ENCODE peak calls at places on chromosome 1, in seven cellular contexts. Y is esophagus muscularis mucosa, C is MCF 10A, I is pancreas, M is GM12865, H is cardiac fibroblast, S is endothelial cell. V is an unnamed sample.

GRCh38 chr1:59294423-59294822 is 2.5 kb upstream of the FGGY start:
- DNase-seq in Y (no peak), M (no peak), C (no peak), I (no peak), H (no peak), S (no peak), V (no peak)

GRCh38 chr1:173103006-173103405 is 52.3 kb upstream of the TNFSF18 start:
- DNase-seq in C (no peak), I (no peak), Y (no peak), S (no peak), M (no peak), H (no peak), V (no peak)

GRCh38 chr1:175176246-175176645 is 16.3 kb downstream of the KIAA0040 start:
- DNase-seq in M (no peak), C (no peak), S (no peak), Y (no peak), H (no peak), I (no peak), V (no peak)

GRCh38 chr1:230277201-230277771 is 148.8 kb downstream of the PGBD5 start:
- DNase-seq in S (no peak), C (no peak), Y (no peak), M (no peak), H (no peak), I (no peak), V (no peak)

GRCh38 chr1:44500181-44501021 is 95.3 kb downstream of the RNF220 start:
- DNase-seq in M (no peak), Y (no peak), H (peak), I (no peak), S (peak), C (peak), V (no peak)

GRCh38 chr1:217407426-217407825 is 223.5 kb downstream of the GPATCH2 start:
- DNase-seq in H (peak), Y (no peak), I (no peak), S (no peak), M (no peak), C (no peak), V (no peak)

GRCh38 chr1:113677250-113678158 is 81.8 kb downstream of the PHTF1 start:
- DNase-seq in M (peak), H (peak), Y (no peak), I (peak), S (no peak), C (peak), V (no peak)

GRCh38 chr1:169615803-169616202 is 14.1 kb downstream of the SELP start:
- DNase-seq in C (no peak), H (no peak), Y (no peak), S (no peak), I (no peak), M (no peak), V (no peak)

GRCh38 chr1:28021064-28021463 is 61.3 kb downstream of the XKR8 start:
- DNase-seq in S (no peak), M (no peak), Y (no peak), H (peak), I (no peak), C (no peak), V (no peak)

GRCh38 chr1:111660204-111661150 is 40.9 kb downstream of the RAP1A start:
- DNase-seq in C (no peak), Y (no peak), M (no peak), S (no peak), H (peak), I (no peak), V (no peak)

GRCh38 chr1:207799989-207800648 is 48.3 kb downstream of the CD46 start:
- DNase-seq in S (no peak), I (no peak), C (no peak), M (no peak), Y (peak), H (no peak), V (peak)

GRCh38 chr1:32813941-32814739 is 3.0 kb downstream of the YARS1 start:
- DNase-seq in C (peak), S (no peak), I (no peak), M (no peak), Y (no peak), H (peak), V (no peak)

GRCh38 chr1:162942903-162943567 is 82.1 kb upstream of the CCDC190 start:
- DNase-seq in Y (no peak), M (no peak), S (no peak), C (peak), I (no peak), H (peak), V (no peak)

DNA sequence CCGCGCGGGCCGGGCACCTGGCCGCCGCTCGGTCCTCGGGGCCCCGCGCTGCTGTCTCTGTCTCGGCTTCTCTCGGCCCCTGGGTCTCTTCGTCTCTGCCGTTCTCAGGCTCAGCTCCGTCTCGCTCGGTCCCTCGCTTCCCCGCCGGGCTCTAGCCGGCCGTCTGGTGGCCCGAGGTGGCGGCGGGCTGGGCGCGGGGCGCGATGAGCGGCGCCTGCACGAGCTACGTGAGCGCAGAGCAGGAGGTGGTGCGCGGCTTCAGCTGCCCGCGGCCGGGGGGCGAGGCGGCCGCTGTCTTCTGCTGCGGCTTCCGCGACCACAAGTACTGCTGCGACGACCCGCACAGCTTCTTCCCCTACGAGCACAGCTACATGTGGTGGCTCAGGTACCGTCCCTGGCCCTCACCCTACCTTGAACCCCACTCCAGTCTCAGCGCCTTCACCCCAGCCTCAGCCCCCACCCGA is 355 bp downstream of the SHISAL2A start:
- DNase-seq in C (no peak), H (no peak), S (peak), I (no peak), M (peak), Y (no peak), V (no peak)
- TF ChIP-seq CTCF in C (no peak), H (no peak), S (no peak), I (no peak), M (no peak), Y (no peak), V (no peak)

GRCh38 chr1:9576903-9577302 is 11.8 kb upstream of the TMEM201 start:
- DNase-seq in M (no peak), Y (no peak), C (no peak), H (no peak), I (no peak), S (no peak), V (no peak)
- TF ChIP-seq CTCF in M (no peak), Y (no peak), C (no peak), H (no peak), I (no peak), S (no peak), V (no peak)

DNA sequence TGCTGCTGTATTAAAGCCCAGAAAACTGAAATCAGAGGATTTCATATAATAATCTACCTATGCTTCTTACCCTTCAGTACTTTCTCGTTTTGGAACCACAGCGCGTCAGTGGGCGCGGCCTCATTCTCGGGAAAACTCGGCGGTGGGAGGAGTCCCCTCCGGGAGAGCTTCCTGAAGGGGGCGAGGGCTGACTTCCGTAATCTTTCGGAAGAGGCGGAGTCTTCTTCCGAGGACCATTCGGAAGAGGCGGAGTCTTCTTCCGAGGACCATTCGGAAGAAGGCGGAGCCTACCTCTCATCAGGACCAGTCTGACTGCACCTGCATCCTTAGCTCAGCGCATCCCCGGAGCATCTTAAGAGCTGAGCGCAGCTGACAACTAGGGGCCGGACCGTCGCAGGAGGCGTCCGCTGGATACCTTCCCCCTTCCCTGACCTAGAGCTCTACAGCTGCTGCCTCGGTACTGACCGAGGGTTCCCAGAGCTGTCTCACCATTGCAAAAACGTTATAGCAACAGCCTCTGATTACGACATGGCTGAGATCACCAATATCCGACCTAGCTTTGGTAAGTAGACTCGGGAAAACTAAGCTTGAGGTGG is at the start of gene SYT11:
- DNase-seq in M (peak), H (peak), S (peak), C (peak), I (peak), Y (peak), V (peak)
- TF ChIP-seq CTCF in M (no peak), H (no peak), S (no peak), C (no peak), I (no peak), Y (peak), V (no peak)

GRCh38 chr1:17575786-17576584 is 36.5 kb downstream of the ARHGEF10L start:
- DNase-seq in M (no peak), I (no peak), C (no peak), H (no peak), Y (no peak), S (no peak), V (no peak)

GRCh38 chr1:17572264-17572985 is 32.9 kb downstream of the ARHGEF10L start:
- DNase-seq in H (no peak), M (peak), S (no peak), I (no peak), Y (no peak), C (no peak), V (no peak)

GRCh38 chr1:17573518-17574041 is 34.1 kb downstream of the ARHGEF10L start:
- DNase-seq in Y (no peak), I (peak), H (no peak), C (no peak), S (no peak), M (no peak), V (no peak)

GRCh38 chr1:17577907-17578297 is 38.4 kb downstream of the ARHGEF10L start:
- DNase-seq in C (no peak), Y (no peak), H (no peak), S (no peak), M (no peak), I (no peak), V (no peak)

DNA sequence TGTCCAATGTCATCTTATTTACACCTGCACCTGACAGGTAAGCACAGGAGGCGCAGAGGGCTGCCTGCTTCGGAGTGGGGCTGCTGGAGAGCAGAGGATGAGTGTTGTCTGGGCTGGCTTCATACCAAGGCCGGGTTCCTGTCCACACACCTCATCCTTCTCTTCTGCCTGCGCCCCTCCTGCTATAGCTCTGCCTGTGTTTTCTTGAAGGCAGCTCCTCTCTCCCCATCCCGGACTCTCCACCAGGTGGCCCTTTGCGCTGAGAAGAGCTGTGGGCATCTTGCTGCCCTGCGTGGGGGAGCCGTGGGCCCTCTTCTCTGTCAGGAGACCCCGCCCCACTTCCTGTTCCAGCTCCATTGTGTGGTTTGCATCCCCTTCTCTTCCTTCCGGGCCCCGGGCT is 35.0 kb downstream of the ARHGEF10L start:
- DNase-seq in Y (no peak), C (no peak), I (no peak), H (no peak), M (no peak), S (peak), V (no peak)
- TF ChIP-seq CTCF in Y (peak), C (no peak), I (no peak), H (peak), M (no peak), S (no peak), V (peak)

GRCh38 chr1:166822385-166822784 is 16.9 kb upstream of the POGK start:
- DNase-seq in H (no peak), S (no peak), M (no peak), C (no peak), I (no peak), Y (no peak), V (no peak)
- TF ChIP-seq CTCF in H (peak), S (peak), M (peak), C (peak), I (no peak), Y (no peak), V (peak)

GRCh38 chr1:85259118-85259865 is at the start of gene C1orf52:
- DNase-seq in H (peak), M (peak), Y (peak), C (peak), S (peak), I (peak), V (peak)

GRCh38 chr1:85259866-85260345 is 444 bp upstream of the C1orf52 start:
- DNase-seq in Y (no peak), H (peak), I (peak), M (no peak), S (no peak), C (no peak), V (no peak)

GRCh38 chr1:85264150-85264549 is 4.7 kb upstream of the C1orf52 start:
- DNase-seq in C (no peak), S (no peak), I (no peak), H (peak), M (no peak), Y (no peak), V (no peak)

GRCh38 chr1:85262985-85263384 is 3.5 kb upstream of the C1orf52 start:
- DNase-seq in I (peak), M (no peak), C (no peak), H (no peak), Y (no peak), S (no peak), V (no peak)

GRCh38 chr1:85258536-85259117 is 835 bp downstream of the C1orf52 start:
- DNase-seq in H (peak), Y (no peak), I (no peak), C (no peak), M (peak), S (no peak), V (no peak)
- TF ChIP-seq CTCF in H (no peak), Y (no peak), I (no peak), C (no peak), M (no peak), S (no peak), V (peak)